ENCODE peak calls at places on chromosomes 16 and 17, in eight cellular contexts. M is prostate gland, L is GM23338, U is psoas muscle, F is dorsolateral prefrontal cortex, Y is AG04450, J is gastrocnemius medialis, E is A549. A is an unnamed sample.

GRCh38 chr17:40646791-40647548 is 648 bp downstream of the SMARCE1 start:
- DNase-seq in M (no peak), L (peak; percentile 49), U (no peak), F (no peak), Y (no peak), J (peak; percentile 16), E (no peak), A (peak; percentile 28)

GRCh38 chr16:70685938-70686375 is at the start of gene MTSS2:
- DNase-seq in M (peak; percentile 92), L (peak; percentile 92), U (peak; percentile 94), F (peak; percentile 69), Y (peak; percentile 68), J (peak; percentile 88), E (peak; percentile 71), A (peak; percentile 48)

GRCh38 chr17:80779961-80780380 is 211.7 kb upstream of the CHMP6 start:
- DNase-seq in M (no peak), L (no peak), U (no peak), F (peak; percentile 8), Y (no peak), J (no peak), E (no peak), A (no peak)

GRCh38 chr16:72236866-72237265 is 64.9 kb upstream of the PMFBP1 start:
- DNase-seq in M (no peak), L (no peak), U (no peak), F (no peak), Y (no peak), J (no peak), E (no peak), A (no peak)

GRCh38 chr16:30830072-30830417 is 43.0 kb upstream of the ZNF629 start:
- DNase-seq in M (no peak), L (no peak), U (no peak), F (no peak), Y (no peak), J (no peak), E (no peak), A (no peak)

GRCh38 chr17:75588546-75589016 is 981 bp downstream of the MYO15B start:
- DNase-seq in M (peak; percentile 25), L (peak; percentile 43), U (peak; percentile 72), F (no peak), Y (no peak), J (peak; percentile 23), E (no peak), A (no peak)

GRCh38 chr17:16343569-16343968 is 9.7 kb downstream of the CENPV start:
- DNase-seq in M (no peak), L (no peak), U (no peak), F (no peak), Y (no peak), J (no peak), E (no peak), A (no peak)

GRCh38 chr16:67860589-67861398 is 12.1 kb upstream of the EDC4 start:
- DNase-seq in M (no peak), L (no peak), U (peak; percentile 41), F (no peak), Y (no peak), J (peak; percentile 70), E (peak; percentile 44), A (peak; percentile 46)

GRCh38 chr17:63698886-63699637 is 863 bp downstream of the LIMD2 start:
- DNase-seq in M (no peak), L (peak; percentile 65), U (peak; percentile 73), F (no peak), Y (no peak), J (no peak), E (no peak), A (no peak)

GRCh38 chr16:19666451-19666850 is 51.6 kb downstream of the KNOP1 start:
- DNase-seq in M (peak; percentile 43), L (no peak), U (no peak), F (peak; percentile 81), Y (no peak), J (no peak), E (no peak), A (no peak)

GRCh38 chr17:41989702-41990419 is 23.3 kb downstream of the CNP start:
- DNase-seq in M (no peak), L (no peak), U (no peak), F (no peak), Y (no peak), J (no peak), E (no peak), A (no peak)

GRCh38 chr17:77086433-77087010 is 54.2 kb upstream of the SEC14L1 start:
- DNase-seq in M (peak; percentile 88), L (peak; percentile 96), U (peak; percentile 93), F (peak; percentile 88), Y (peak; percentile 50), J (peak; percentile 86), E (peak; percentile 90), A (peak; percentile 79)

GRCh38 chr17:40486513-40487370 is 14.7 kb downstream of the TNS4 start:
- DNase-seq in M (no peak), L (no peak), U (no peak), F (no peak), Y (peak; percentile 63), J (peak; percentile 33), E (peak; percentile 35), A (peak; percentile 77)

GRCh38 chr17:81966343-81967243 is 5.6 kb upstream of the NOTUM start:
- DNase-seq in M (no peak), L (peak; percentile 83), U (peak; percentile 77), F (peak; percentile 36), Y (peak; percentile 26), J (no peak), E (no peak), A (no peak)

GRCh38 chr17:58040386-58040785 is 33.3 kb upstream of the SRSF1 start:
- DNase-seq in M (no peak), L (no peak), U (no peak), F (no peak), Y (no peak), J (no peak), E (no peak), A (no peak)

GRCh38 chr17:77409282-77410161 is 268.8 kb downstream of the SEC14L1 start:
- DNase-seq in M (peak; percentile 70), L (peak; percentile 88), U (peak; percentile 77), F (no peak), Y (no peak), J (no peak), E (no peak), A (peak; percentile 24)

GRCh38 chr16:66081967-66082366 is 284.5 kb upstream of the CDH5 start:
- DNase-seq in M (no peak), L (peak; percentile 59), U (no peak), F (no peak), Y (peak; percentile 60), J (no peak), E (peak; percentile 52), A (peak; percentile 24)

DNA sequence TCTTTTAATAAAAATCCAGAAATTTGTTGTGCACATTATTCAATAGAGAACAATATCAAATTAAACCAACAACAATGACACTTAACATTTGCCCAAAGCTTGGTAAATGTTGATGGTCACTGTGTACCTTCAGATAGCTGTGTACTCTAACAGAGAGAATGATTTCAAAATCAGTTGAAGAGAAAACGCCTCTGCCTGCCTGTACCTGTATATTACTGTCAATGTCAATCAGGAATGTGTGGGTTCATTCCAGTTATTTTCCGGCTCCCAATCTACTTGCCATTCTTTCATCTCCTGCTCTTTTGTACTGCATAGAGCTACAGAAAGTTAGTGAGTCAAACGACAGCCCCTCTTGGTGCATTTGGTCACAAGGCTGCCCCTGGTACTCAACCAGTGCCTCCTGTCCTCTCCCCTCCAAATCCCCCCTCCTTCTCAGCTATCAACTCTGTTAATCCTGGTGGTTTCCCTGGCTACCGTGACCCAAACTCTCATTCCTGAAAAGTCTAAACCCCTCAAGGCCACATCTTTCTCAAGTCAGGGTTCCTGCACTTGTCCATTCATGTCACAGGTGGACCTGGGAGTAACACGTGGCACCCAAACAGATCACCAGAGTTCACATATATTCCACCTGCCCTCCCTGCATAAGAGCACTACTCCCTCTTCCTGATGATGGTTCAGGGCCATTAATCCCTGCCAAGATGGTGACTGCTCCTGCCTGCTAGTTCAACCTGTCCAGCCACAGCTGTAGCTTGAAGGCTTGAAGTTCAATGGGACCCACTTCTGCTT is 13.6 kb upstream of the ARL4D start:
- DNase-seq in M (no peak), L (no peak), U (no peak), F (no peak), Y (no peak), J (no peak), E (no peak), A (no peak)
- H3K27ac ChIP-seq in M (no peak overlapping the region), L (no peak overlapping the region), U (no peak overlapping the region), F (no peak overlapping the region), Y (no peak overlapping the region), J (no peak overlapping the region), E (no peak overlapping the region), A (no peak overlapping the region)

GRCh38 chr16:27193300-27193990 is 9.9 kb upstream of the KDM8 start:
- DNase-seq in M (no peak), L (no peak), U (no peak), F (no peak), Y (no peak), J (no peak), E (no peak), A (no peak)

GRCh38 chr16:27190316-27190871 is 12.9 kb upstream of the KDM8 start:
- DNase-seq in M (no peak), L (no peak), U (no peak), F (no peak), Y (no peak), J (no peak), E (no peak), A (no peak)

GRCh38 chr16:27191352-27191924 is 11.9 kb upstream of the KDM8 start:
- DNase-seq in M (no peak), L (peak; percentile 30), U (no peak), F (no peak), Y (no peak), J (no peak), E (no peak), A (no peak)

GRCh38 chr16:27189335-27189972 is 13.9 kb upstream of the KDM8 start:
- DNase-seq in M (no peak), L (peak; percentile 20), U (no peak), F (no peak), Y (no peak), J (no peak), E (no peak), A (no peak)

GRCh38 chr16:27188633-27189032 is 14.7 kb upstream of the KDM8 start:
- DNase-seq in M (no peak), L (no peak), U (no peak), F (no peak), Y (no peak), J (no peak), E (no peak), A (no peak)
- H3K27ac ChIP-seq in M (no peak overlapping the region), L (no peak overlapping the region), U (no peak overlapping the region), F (no peak overlapping the region), Y (no peak overlapping the region), J (no peak overlapping the region), E (no peak overlapping the region), A (no peak overlapping the region)

DNA sequence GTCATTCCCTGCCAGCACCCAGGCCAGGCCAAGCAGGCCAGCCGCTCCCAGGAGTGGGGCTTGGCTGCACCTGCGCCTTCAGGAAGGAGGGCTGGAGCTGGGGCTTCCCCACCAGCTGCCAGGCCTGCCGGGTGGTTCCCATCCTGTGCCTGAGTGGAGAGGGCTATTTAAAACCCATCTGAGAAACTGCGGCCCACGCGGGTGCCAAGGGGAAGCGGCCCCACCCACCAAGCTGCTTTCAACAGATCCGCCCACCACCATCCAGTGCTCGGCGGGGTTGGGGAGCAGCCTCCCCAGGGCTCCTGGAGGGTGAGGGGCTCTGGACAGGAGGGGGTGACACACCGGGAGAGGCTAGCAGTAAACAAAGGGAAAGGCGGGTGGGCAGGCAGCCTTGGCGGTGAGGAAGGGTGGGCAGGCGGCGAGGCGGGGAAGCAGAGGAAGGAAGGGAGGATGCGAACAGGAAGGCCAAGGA is 3.6 kb downstream of the NTHL1 start:
- DNase-seq in M (no peak), L (no peak), U (no peak), F (no peak), Y (no peak), J (no peak), E (no peak), A (no peak)
- H3K27ac ChIP-seq in M (no peak overlapping the region), L (no peak overlapping the region), U (peak overlapping the region; percentile 4), F (peak overlapping the region; percentile 71), Y (no peak overlapping the region), J (peak overlapping the region; percentile 42), E (no peak overlapping the region), A (no peak overlapping the region)

GRCh38 chr16:86240716-86241363 is 269.5 kb upstream of the FOXF1 start:
- DNase-seq in M (no peak), L (no peak), U (no peak), F (no peak), Y (no peak), J (no peak), E (no peak), A (no peak)
- H3K27ac ChIP-seq in M (no peak overlapping the region), L (no peak overlapping the region), U (no peak overlapping the region), F (no peak overlapping the region), Y (peak overlapping the region; percentile 23), J (no peak overlapping the region), E (no peak overlapping the region), A (no peak overlapping the region)

A was measured in brain microvascular endothelial cell.